ENCODE peak calls at places on chromosome 2, in five cellular contexts. O is IMR-90, G is esophagus squamous epithelium, H is lower lobe of right lung, X is GM12865. T is an unnamed sample.

GRCh38 chr2:70440621-70441020 is 113.0 kb downstream of the TGFA start:
- DNase-seq in O (no peak), G (no peak), H (no peak), X (no peak), T (no peak)

GRCh38 chr2:85862426-85862825 is 26.4 kb downstream of the ST3GAL5 start:
- DNase-seq in O (peak), G (no peak), H (no peak), X (no peak), T (no peak)

GRCh38 chr2:241595600-241596140 is 37.1 kb downstream of the BOK start:
- DNase-seq in O (no peak), G (no peak), H (no peak), X (no peak), T (no peak)

GRCh38 chr2:239464166-239465016 is 63.6 kb upstream of the HDAC4 start:
- DNase-seq in O (no peak), G (no peak), H (no peak), X (no peak), T (no peak)

GRCh38 chr2:222436040-222436413 is 11.7 kb downstream of the SGPP2 start:
- DNase-seq in O (no peak), G (no peak), H (no peak), X (no peak), T (no peak)

GRCh38 chr2:43075906-43076585 is 150.4 kb downstream of the ZFP36L2 start:
- DNase-seq in O (peak), G (no peak), H (no peak), X (no peak), T (no peak)

GRCh38 chr2:39623916-39624315 is 41.8 kb upstream of the TMEM178A start:
- DNase-seq in O (no peak), G (no peak), H (no peak), X (no peak), T (no peak)

GRCh38 chr2:16525265-16525887 is 140.3 kb downstream of the CYRIA start:
- DNase-seq in O (no peak), G (no peak), H (no peak), X (peak), T (no peak)

GRCh38 chr2:197171582-197171981 is 139.0 kb downstream of the ANKRD44 start:
- DNase-seq in O (no peak), G (no peak), H (no peak), X (no peak), T (no peak)

GRCh38 chr2:37306024-37306423 is 18.6 kb downstream of the PRKD3 start:
- DNase-seq in O (no peak), G (no peak), H (no peak), X (no peak), T (no peak)

GRCh38 chr2:120018549-120018948 is 5.7 kb downstream of the EPB41L5 start:
- DNase-seq in O (no peak), G (no peak), H (peak), X (no peak), T (no peak)

GRCh38 chr2:96537734-96538486 is 1.4 kb downstream of the ARID5A start:
- DNase-seq in O (no peak), G (no peak), H (no peak), X (peak), T (no peak)

GRCh38 chr2:128404709-128405466 is 86.2 kb upstream of the HS6ST1 start:
- DNase-seq in O (no peak), G (no peak), H (no peak), X (peak), T (no peak)

GRCh38 chr2:118530976-118531375 is 316.5 kb downstream of the EN1 start:
- DNase-seq in O (no peak), G (no peak), H (no peak), X (no peak), T (no peak)

GRCh38 chr2:226794077-226794670 is 5.4 kb downstream of the IRS1 start:
- DNase-seq in O (peak), G (no peak), H (no peak), X (no peak), T (no peak)

GRCh38 chr2:226796012-226796839 is 3.4 kb downstream of the IRS1 start:
- DNase-seq in O (peak), G (no peak), H (peak), X (no peak), T (no peak)

GRCh38 chr2:226796840-226797288 is 2.8 kb downstream of the IRS1 start:
- DNase-seq in O (peak), G (no peak), H (peak), X (no peak), T (no peak)

GRCh38 chr2:226794751-226795171 is 4.9 kb downstream of the IRS1 start:
- DNase-seq in O (peak), G (no peak), H (no peak), X (no peak), T (no peak)

DNA sequence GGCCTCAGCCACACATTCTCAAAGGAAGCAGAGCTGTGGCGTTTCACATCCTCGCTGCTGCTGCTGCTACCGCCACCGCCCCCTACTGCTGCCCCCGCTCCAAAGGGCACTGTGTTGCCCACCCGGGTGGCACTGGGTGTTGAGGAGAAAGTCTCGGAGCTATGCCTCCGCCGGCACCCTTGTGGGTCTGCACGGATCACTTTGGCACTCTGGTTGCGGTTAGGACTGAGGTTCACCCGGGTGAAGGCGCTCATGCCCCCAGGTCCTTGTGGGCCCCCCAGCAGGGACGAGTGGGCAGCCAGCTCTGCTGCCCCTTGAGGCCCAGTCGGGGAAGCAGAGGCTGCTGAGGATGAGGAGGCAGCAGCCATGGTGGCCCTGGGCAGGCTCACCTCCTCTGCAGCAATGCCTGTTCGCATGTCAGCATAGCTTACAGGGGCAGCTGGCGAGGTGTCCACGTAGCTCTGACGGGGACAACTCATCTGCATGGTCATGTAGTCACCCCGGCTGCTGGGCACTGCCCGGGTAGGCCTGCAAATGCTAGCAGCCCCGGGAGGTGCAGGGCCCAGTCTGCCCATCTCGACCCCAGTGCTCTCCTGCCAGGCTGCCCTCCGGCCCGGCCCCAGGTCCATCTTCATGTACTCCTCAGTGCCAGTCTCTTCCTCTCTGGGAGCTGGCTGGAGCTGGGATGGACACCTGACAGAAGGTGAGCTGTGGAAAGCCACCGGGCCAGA is 4.2 kb downstream of the IRS1 start:
- DNase-seq in O (peak), G (no peak), H (peak), X (no peak), T (no peak)
- TF ChIP-seq CTCF in O (peak), G (no peak), H (no peak), X (no peak), T (peak)

GRCh38 chr2:112683550-112684414 is 37.0 kb upstream of the NT5DC4 start:
- DNase-seq in O (no peak), G (no peak), H (no peak), X (no peak), T (no peak)

GRCh38 chr2:112684415-112684775 is 36.4 kb upstream of the NT5DC4 start:
- DNase-seq in O (no peak), G (no peak), H (no peak), X (no peak), T (no peak)

GRCh38 chr2:112679484-112679883 is 33.7 kb downstream of the SLC20A1 start:
- DNase-seq in O (no peak), G (no peak), H (no peak), X (no peak), T (no peak)

GRCh38 chr2:112682101-112682500 is 36.4 kb downstream of the SLC20A1 start:
- DNase-seq in O (no peak), G (no peak), H (no peak), X (no peak), T (no peak)

DNA sequence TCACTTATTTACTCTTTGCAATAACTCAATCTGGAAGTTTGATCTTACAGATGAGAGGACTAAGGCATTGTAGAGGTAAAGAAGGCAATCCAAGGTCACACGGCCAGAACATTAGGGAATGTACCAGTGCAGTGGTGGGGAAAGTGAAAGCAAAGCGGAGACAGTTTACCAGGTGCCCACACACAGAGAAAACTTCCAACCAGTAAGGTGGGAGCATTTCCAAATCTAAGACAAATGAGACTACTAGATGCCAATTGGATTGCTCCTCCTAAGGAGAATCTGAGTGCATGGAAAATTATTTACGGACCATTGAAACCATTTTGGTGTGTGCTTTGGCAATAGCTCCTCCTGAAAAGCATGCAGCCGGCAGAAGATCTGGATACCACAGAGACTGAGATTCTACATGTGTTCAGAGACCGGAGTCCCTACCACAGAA is 34.9 kb downstream of the SLC20A1 start:
- DNase-seq in O (no peak), G (no peak), H (no peak), X (no peak), T (no peak)
- H3K4me3 ChIP-seq in O (no peak), G (no peak), H (no peak), X (no peak), T (no peak)

GRCh38 chr2:68091439-68092034 is 28.7 kb upstream of the C1D start:
- DNase-seq in O (no peak), G (no peak), H (no peak), X (no peak), T (no peak)

GRCh38 chr2:68086166-68086565 is 23.4 kb upstream of the C1D start:
- DNase-seq in O (no peak), G (no peak), H (no peak), X (peak), T (no peak)

GRCh38 chr2:68093634-68094033 is 30.8 kb upstream of the C1D start:
- DNase-seq in O (no peak), G (no peak), H (no peak), X (no peak), T (no peak)

GRCh38 chr2:68088950-68089349 is 26.1 kb upstream of the C1D start:
- DNase-seq in O (peak), G (no peak), H (no peak), X (no peak), T (no peak)

DNA sequence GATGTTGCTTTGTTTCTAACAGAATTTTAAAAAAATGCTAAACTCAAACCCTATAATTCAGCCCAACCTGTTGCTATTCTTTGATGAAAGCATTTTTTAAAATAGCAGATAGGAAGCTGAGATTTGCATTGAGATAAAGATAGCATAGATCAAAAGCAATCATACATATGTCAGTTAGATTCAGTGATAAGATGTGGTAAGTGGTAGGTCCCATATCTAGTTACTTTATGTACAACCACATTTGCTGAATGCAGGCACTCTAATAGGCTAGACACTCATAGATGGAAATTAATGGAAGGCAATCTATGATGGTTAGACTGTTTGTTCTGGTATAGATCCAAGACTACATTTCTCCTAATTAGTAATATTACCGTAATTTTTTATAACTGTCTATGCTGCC is 27.2 kb upstream of the C1D start:
- DNase-seq in O (no peak), G (no peak), H (no peak), X (no peak), T (no peak)
- TF ChIP-seq CTCF in O (no peak), G (no peak), H (no peak), X (no peak), T (no peak)

DNA sequence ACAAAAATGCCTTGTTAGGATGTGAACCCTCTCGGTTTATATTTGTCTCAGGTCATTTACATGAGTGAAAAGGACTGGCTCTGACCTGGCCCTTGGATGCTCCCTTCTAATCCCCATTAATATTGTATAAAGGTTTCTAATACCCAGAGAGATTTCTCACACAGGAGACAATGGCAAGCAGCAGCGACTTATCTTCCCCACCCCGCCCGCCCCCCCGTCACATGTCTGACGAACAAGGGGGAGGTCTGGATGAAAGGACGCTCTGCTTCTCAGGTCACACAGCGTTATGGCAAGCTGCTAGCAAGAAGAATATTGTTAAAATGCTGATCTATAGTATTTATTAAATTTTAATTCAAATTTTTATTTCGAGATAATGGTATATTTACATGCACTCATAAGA is 30.4 kb upstream of the E2F6 start:
- DNase-seq in O (no peak), G (no peak), H (no peak), X (no peak), T (no peak)
- H3K4me3 ChIP-seq in O (no peak), G (no peak), H (no peak), X (no peak), T (no peak)

GRCh38 chr2:30232801-30233130 is 1.4 kb downstream of the LBH start:
- DNase-seq in O (no peak), G (peak), H (no peak), X (no peak), T (no peak)

GRCh38 chr2:30234180-30234971 is 3.0 kb downstream of the LBH start:
- DNase-seq in O (peak), G (no peak), H (no peak), X (peak), T (peak)

GRCh38 chr2:30231726-30232026 is 342 bp downstream of the LBH start:
- DNase-seq in O (no peak), G (peak), H (no peak), X (no peak), T (no peak)

GRCh38 chr2:30232027-30232800 is 880 bp downstream of the LBH start:
- DNase-seq in O (peak), G (no peak), H (peak), X (peak), T (no peak)

DNA sequence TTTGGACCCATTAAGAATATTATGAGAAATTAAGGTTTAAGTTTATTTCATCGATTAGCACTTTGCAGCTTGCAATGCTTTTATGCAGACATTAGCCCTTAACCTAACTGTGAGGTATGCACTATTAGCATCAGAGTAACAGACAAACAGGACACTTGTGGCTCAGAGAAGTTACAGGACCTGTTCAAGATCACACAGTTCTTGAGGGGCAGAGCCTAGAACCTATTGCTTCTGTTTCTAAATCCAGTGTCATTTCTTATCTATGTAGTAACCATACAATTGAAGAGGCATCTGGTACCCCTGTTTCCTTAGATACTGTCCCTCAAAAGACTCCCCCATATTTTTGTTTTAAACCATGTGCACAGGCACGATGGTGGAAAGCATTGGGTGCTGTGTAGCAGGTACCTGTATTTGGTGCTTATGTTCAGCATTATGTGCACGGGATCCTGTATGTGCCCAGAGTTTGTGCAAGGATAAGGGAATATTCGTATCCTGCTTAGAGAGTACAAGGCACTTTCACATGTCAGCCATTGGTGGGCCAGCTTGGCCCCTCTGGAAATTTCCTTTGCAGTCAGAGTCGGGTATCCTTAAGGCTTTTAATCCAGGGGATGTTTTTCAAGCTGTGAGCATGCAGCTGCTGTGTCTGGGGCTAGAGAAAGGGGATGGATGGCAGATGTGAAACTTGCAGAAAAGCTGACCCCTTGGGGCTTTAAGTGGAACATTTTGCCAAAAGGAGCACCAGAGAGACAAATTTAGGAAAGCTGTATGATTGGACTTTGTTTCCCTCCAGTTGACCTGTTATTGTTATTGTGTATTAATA is 2.0 kb downstream of the LBH start:
- DNase-seq in O (no peak), G (no peak), H (no peak), X (no peak), T (no peak)
- TF ChIP-seq CTCF in O (no peak), G (no peak), H (no peak), X (no peak), T (no peak)

DNA sequence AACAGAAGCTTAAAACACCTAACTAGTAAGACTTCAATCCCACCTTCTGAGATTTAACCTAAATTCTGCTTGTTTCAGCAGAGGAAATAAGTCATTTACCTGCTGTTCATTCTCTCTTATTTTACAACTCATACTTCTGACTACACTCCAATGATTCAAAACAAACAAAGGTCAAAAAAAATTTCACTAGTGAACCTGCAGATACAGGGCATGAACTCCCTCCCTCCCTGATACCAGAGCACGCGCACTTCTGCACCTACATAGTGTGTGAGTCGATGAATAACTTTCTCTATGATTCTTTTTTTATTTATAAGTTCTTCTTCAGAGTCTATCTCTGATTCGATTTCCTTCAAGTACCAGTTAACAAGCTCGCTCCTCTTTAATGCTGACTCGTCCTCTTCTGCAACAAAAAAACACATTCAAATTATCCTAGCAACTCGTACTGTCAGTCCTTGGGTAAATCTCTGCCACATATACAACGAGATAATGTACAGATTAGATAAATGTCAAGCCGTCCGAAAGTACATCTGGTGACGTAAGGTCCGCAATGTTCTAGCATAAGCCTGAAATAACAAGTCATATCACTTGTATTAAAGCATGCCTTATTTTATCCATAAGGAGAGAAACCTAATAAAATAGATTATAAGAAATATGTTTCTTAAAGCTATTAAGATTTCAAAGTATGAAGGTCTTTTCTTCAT is 7.5 kb upstream of the LCT start:
- DNase-seq in O (no peak), G (no peak), H (no peak), X (no peak), T (no peak)
- H3K4me3 ChIP-seq in O (no peak), G (no peak), H (no peak), X (no peak), T (no peak)

DNA sequence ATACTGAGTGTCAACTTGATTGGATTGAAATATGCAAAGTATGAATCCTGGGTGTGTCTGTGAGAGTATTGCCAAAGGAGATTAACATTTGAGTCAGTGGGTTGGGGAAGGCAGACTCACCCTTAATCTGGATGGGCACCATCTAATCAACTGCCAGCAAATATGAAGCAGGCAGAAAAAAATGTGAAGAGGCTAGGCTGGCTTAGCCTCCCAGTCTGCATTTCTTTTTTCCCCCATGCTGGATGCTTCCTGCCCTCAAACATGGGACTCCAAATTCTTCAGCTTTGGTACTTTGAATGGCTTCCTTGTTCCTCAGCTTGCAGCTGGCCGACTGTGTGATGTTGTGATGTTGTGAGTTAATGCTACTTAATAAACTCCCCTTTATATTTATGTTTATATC is 577.4 kb downstream of the CPS1 start:
- DNase-seq in O (no peak), G (no peak), H (no peak), X (no peak), T (peak)
- TF ChIP-seq CTCF in O (no peak), G (no peak), H (no peak), X (no peak), T (no peak)

DNA sequence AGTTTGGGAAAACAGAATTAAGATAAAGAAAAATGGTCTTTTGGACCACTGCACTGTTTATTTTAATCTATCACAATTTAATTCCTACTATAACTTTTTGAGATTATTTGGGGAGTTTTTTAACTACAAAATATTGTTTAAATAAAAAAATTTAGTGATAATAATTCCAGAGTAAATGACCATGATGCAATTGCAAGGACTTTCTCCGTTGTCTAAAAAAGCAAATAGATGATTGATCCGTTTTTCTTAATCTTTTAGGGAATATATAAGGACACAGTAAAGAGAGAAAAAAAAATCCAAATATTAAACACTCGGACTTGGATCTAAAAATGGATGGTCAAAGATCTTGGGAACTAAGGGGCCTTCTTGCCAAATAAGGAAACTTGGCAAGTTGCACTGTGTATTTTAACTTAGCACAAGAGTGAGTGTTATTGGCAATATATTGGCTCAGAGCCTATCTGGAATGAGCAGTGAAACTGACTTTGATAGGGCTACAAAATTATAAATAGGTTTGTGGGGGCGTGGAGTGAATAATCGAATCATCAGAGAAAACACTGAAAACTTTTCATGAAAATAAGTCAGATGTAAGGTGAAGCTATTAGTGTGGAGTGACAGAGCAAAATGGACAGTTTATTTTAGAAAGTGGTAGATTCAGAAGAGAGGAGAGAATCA is 2.0 kb downstream of the MAP3K20 start:
- DNase-seq in O (peak), G (no peak), H (no peak), X (no peak), T (no peak)
- H3K4me3 ChIP-seq in O (peak), G (peak), H (peak), X (no peak), T (peak)